ENCODE peak calls at places on chromosomes 12 and 14, in six cellular contexts. S, Z, F, C, R and V are unnamed samples. For H3K9me3 and H3K27me3, the result is how much of the 10 kb centered on the place peaks cover.

GRCh38 chr14:99230271-99231141 is 41.5 kb downstream of the BCL11B start:
- DNase-seq in S (no peak), Z (no peak), F (no peak), C (no peak), R (peak), V (no peak)

GRCh38 chr12:55850893-55851292 is 8.2 kb upstream of the MMP19 start:
- DNase-seq in S (no peak), Z (no peak), F (no peak), C (no peak), R (no peak), V (no peak)

GRCh38 chr14:99574099-99574880 is 29.7 kb downstream of the CCDC85C start:
- DNase-seq in S (no peak), Z (peak), F (no peak), C (no peak), R (no peak), V (peak)

GRCh38 chr14:65506801-65507200 is 94.3 kb downstream of the FUT8 start:
- DNase-seq in S (no peak), Z (no peak), F (no peak), C (no peak), R (no peak), V (no peak)

GRCh38 chr12:12804432-12804886 is 8.7 kb upstream of the DDX47 start:
- DNase-seq in S (no peak), Z (no peak), F (no peak), C (peak), R (no peak), V (no peak)

GRCh38 chr14:71492346-71492745 is 439.9 kb upstream of the RGS6 start:
- DNase-seq in S (no peak), Z (no peak), F (no peak), C (no peak), R (no peak), V (no peak)

GRCh38 chr12:48002179-48002601 is 2.1 kb downstream of the COL2A1 start:
- DNase-seq in S (no peak), Z (no peak), F (no peak), C (no peak), R (no peak), V (no peak)

GRCh38 chr12:79194595-79194994 is 330.0 kb downstream of the SYT1 start:
- DNase-seq in S (no peak), Z (no peak), F (no peak), C (no peak), R (no peak), V (no peak)

GRCh38 chr12:41531147-41531829 is 343.2 kb downstream of the PDZRN4 start:
- DNase-seq in S (peak), Z (peak), F (no peak), C (no peak), R (no peak), V (peak)

GRCh38 chr14:36268957-36269734 is 51.3 kb downstream of the MBIP start:
- DNase-seq in S (no peak), Z (no peak), F (no peak), C (no peak), R (no peak), V (no peak)

GRCh38 chr12:99911076-99911475 is 73.7 kb downstream of the ANKS1B start:
- DNase-seq in S (peak), Z (peak), F (no peak), C (no peak), R (no peak), V (no peak)

GRCh38 chr14:105500036-105500725 is 9.1 kb downstream of the TEDC1 start:
- DNase-seq in S (no peak), Z (no peak), F (peak), C (no peak), R (no peak), V (no peak)

GRCh38 chr12:98402671-98403070 is 112.7 kb upstream of the TMPO start:
- DNase-seq in S (no peak), Z (no peak), F (no peak), C (no peak), R (no peak), V (no peak)

GRCh38 chr12:3757261-3757660 is 4.4 kb upstream of the CRACR2A start:
- DNase-seq in S (no peak), Z (peak), F (no peak), C (peak), R (no peak), V (peak)

GRCh38 chr12:57522019-57522886 is at the start of gene MBD6:
- DNase-seq in S (peak), Z (peak), F (peak), C (peak), R (peak), V (peak)

GRCh38 chr12:102120886-102121285 is 903 bp downstream of the PARPBP start:
- DNase-seq in S (no peak), Z (peak), F (no peak), C (peak), R (no peak), V (no peak)

GRCh38 chr12:119415714-119416113 is 81.2 kb downstream of the CCDC60 start:
- DNase-seq in S (no peak), Z (peak), F (no peak), C (no peak), R (no peak), V (no peak)

GRCh38 chr14:99786423-99787051 is 6.7 kb upstream of the EML1 start:
- DNase-seq in S (no peak), Z (no peak), F (no peak), C (no peak), R (no peak), V (no peak)

GRCh38 chr12:113880993-113881392 is 85.1 kb downstream of the RBM19 start:
- DNase-seq in S (no peak), Z (no peak), F (no peak), C (no peak), R (no peak), V (no peak)

GRCh38 chr12:132174015-132174660 is 29.9 kb downstream of the NOC4L start:
- DNase-seq in S (no peak), Z (no peak), F (no peak), C (no peak), R (no peak), V (no peak)

GRCh38 chr12:126558810-126559209 is 1493.6 kb downstream of the AACS start:
- DNase-seq in S (no peak), Z (no peak), F (no peak), C (no peak), R (no peak), V (no peak)

GRCh38 chr12:19220861-19221466 is 91.4 kb downstream of the PLEKHA5 start:
- DNase-seq in S (no peak), Z (no peak), F (no peak), C (no peak), R (no peak), V (no peak)

GRCh38 chr12:101459642-101460346 is 15.3 kb upstream of the SPIC start:
- DNase-seq in S (no peak), Z (peak), F (no peak), C (no peak), R (no peak), V (peak)

GRCh38 chr12:22700126-22700525 is 75.2 kb downstream of the ETNK1 start:
- DNase-seq in S (no peak), Z (no peak), F (no peak), C (peak), R (no peak), V (no peak)

GRCh38 chr12:46983959-46984833 is 95.2 kb upstream of the PCED1B start:
- DNase-seq in S (no peak), Z (peak), F (peak), C (peak), R (no peak), V (no peak)

GRCh38 chr12:49776413-49776812 is 35.1 kb downstream of the TMBIM6 start:
- DNase-seq in S (peak), Z (peak), F (peak), C (peak), R (peak), V (peak)

GRCh38 chr12:78951746-78952532 is 87.4 kb downstream of the SYT1 start:
- DNase-seq in S (no peak), Z (no peak), F (peak), C (peak), R (no peak), V (no peak)

GRCh38 chr12:51951199-51951842 is at the start of gene ACVR1B:
- DNase-seq in S (peak), Z (peak), F (peak), C (peak), R (peak), V (peak)

GRCh38 chr14:62897057-62897456 is 148.2 kb downstream of the KCNH5 start:
- DNase-seq in S (no peak), Z (no peak), F (no peak), C (no peak), R (no peak), V (no peak)

GRCh38 chr12:121939992-121940766 is 21.8 kb downstream of the CFAP251 start:
- DNase-seq in S (no peak), Z (no peak), F (no peak), C (no peak), R (no peak), V (no peak)

GRCh38 chr14:81031488-81031887 is 76.1 kb downstream of the TSHR start:
- DNase-seq in S (no peak), Z (no peak), F (no peak), C (no peak), R (no peak), V (peak)

GRCh38 chr12:90543393-90543792 is 411.6 kb downstream of the CCER1 start:
- DNase-seq in S (no peak), Z (no peak), F (no peak), C (peak), R (no peak), V (no peak)

DNA sequence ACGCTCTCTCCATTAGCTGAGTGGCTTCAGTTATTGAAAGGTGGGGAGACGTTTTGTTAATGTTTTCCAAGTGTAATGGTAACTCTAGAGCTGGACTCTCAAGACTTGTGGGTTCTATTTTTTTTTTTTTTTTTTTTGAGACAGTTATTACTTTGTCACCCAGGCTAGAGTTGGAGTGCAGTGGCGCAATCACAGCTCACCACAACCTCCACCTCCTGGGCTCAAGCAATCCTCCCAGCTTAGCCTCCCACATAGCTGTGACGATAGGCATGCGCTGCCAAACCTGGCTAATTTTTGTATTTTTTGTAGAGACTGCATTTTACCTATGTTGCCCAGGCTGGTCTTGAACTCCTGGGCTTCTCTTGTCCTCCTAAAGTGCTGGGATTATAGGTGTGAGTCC is 26.2 kb downstream of the ATF1 start:
- DNase-seq in S (no peak), Z (no peak), F (no peak), C (no peak), R (no peak), V (no peak)
- H3K9me3 ChIP-seq in S (under half), Z (under half), F (under half), C (under half), R (under half), V (under half)

GRCh38 chr12:7642876-7643309 is 22.8 kb downstream of the APOBEC1 start:
- DNase-seq in S (no peak), Z (peak), F (peak), C (peak), R (no peak), V (no peak)
- TF ChIP-seq CTCF in S (no peak), Z (peak), F (peak), C (peak), R (no peak), V (no peak)

GRCh38 chr12:53954694-53955035 is at the start of gene HOXC12:
- DNase-seq in S (no peak), Z (no peak), F (no peak), C (no peak), R (no peak), V (no peak)

GRCh38 chr12:53955036-53955775 is 503 bp downstream of the HOXC12 start:
- DNase-seq in S (no peak), Z (no peak), F (no peak), C (no peak), R (no peak), V (no peak)

GRCh38 chr12:53956914-53957536 is 2.3 kb downstream of the HOXC12 start:
- DNase-seq in S (no peak), Z (no peak), F (no peak), C (no peak), R (no peak), V (no peak)

GRCh38 chr12:53956251-53956887 is 1.7 kb downstream of the HOXC12 start:
- DNase-seq in S (no peak), Z (no peak), F (no peak), C (no peak), R (no peak), V (no peak)

GRCh38 chr12:53955776-53956250 is 1.1 kb downstream of the HOXC12 start:
- DNase-seq in S (no peak), Z (no peak), F (no peak), C (no peak), R (no peak), V (no peak)
- H3K27me3 ChIP-seq in S (half or more), Z (half or more), F (half or more), C (half or more), R (half or more), V (under half)

GRCh38 chr14:106586098-106586704 is 1059.8 kb downstream of the TMEM121 start:
- DNase-seq in S (no peak), Z (peak), F (peak), C (no peak), R (peak), V (peak)
- H3K9me3 ChIP-seq in S (under half), Z (under half), F (under half), C (under half), R (under half), V (under half)

GRCh38 chr12:67069451-67070306 is 199.5 kb upstream of the CAND1 start:
- DNase-seq in S (no peak), Z (peak), F (peak), C (no peak), R (peak), V (peak)
- TF ChIP-seq CTCF in S (no peak), Z (no peak), F (no peak), C (no peak), R (no peak), V (peak)

GRCh38 chr12:5428332-5429221 is 3.3 kb upstream of the NTF3 start:
- DNase-seq in S (no peak), Z (no peak), F (peak), C (peak), R (no peak), V (no peak)

GRCh38 chr12:5432011-5432400 is at the start of gene NTF3:
- DNase-seq in S (no peak), Z (no peak), F (peak), C (no peak), R (no peak), V (no peak)

GRCh38 chr12:5433081-5433839 is 1.4 kb downstream of the NTF3 start:
- DNase-seq in S (no peak), Z (no peak), F (no peak), C (no peak), R (no peak), V (no peak)

GRCh38 chr12:5429741-5430557 is 2.0 kb upstream of the NTF3 start:
- DNase-seq in S (no peak), Z (no peak), F (peak), C (no peak), R (no peak), V (no peak)

GRCh38 chr12:5430639-5431603 is 987 bp upstream of the NTF3 start:
- DNase-seq in S (no peak), Z (no peak), F (no peak), C (peak), R (no peak), V (no peak)
- H3K27me3 ChIP-seq in S (under half), Z (under half), F (under half), C (half or more), R (half or more), V (under half)

DNA sequence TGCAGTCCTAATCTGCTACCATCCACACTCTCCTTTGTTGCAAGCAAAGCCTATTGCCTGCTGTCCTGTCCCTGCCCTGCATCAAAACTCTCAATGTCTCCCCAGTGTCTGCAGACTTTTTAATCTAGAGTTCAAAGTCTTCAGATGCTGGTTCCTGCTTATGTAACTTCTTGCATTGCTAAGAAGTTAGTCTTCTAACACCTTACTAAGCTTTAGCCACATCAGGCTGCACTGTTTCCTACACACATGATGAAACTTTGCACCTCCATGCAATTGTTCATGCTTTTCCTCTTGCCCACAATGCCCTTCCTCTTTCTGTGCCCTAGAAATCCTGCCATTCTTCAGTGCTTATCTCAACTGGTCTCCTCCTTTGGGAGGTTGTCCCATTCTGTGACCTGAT is 16.2 kb upstream of the DICER1 start:
- DNase-seq in S (no peak), Z (no peak), F (no peak), C (no peak), R (no peak), V (no peak)
- H3K9me3 ChIP-seq in S (under half), Z (under half), F (under half), C (under half), R (under half), V (under half)